ENCODE peak calls at places on chromosomes 1 and 21, in seven cellular contexts. A is heart right ventricle, I is kidney, S is PC-3, Z is psoas muscle, U is mucosa of descending colon, E is BJ. F is an unnamed sample.

GRCh38 chr1:64246294-64246917 is 43.0 kb downstream of the UBE2U start:
- DNase-seq in Z (no peak), U (no peak), E (no peak), I (no peak), S (peak; percentile 69), A (no peak), F (no peak)

GRCh38 chr1:116379057-116379630 is 6.1 kb downstream of the ATP1A1 start:
- DNase-seq in S (no peak), E (no peak), I (no peak), Z (no peak), U (no peak), A (no peak), F (peak; percentile 54)

GRCh38 chr1:166814611-166815010 is 24.7 kb upstream of the POGK start:
- DNase-seq in Z (no peak), U (no peak), I (no peak), S (peak; percentile 18), E (peak; percentile 3), A (no peak), F (no peak)

GRCh38 chr1:155093938-155094621 is 15.4 kb downstream of the EFNA3 start:
- DNase-seq in I (peak; percentile 59), A (peak; percentile 40), S (peak; percentile 78), E (no peak), U (peak; percentile 58), Z (no peak), F (no peak)

GRCh38 chr1:212774584-212774983 is 17.0 kb downstream of the NSL1 start:
- DNase-seq in E (no peak), I (no peak), U (no peak), Z (no peak), A (no peak), S (peak; percentile 30), F (no peak)

GRCh38 chr21:46128983-46129571 is 26.3 kb downstream of the FTCD start:
- DNase-seq in E (no peak), A (peak; percentile 25), U (no peak), S (no peak), I (peak; percentile 73), Z (peak; percentile 22), F (no peak)

GRCh38 chr1:91603409-91603808 is 102.8 kb downstream of the CDC7 start:
- DNase-seq in Z (no peak), E (no peak), I (peak; percentile 77), A (no peak), S (no peak), U (no peak), F (no peak)

GRCh38 chr1:170692866-170693575 is 29.1 kb downstream of the PRRX1 start:
- DNase-seq in Z (no peak), A (no peak), S (no peak), U (no peak), E (no peak), I (no peak), F (no peak)

GRCh38 chr1:174021611-174022079 is 512 bp downstream of the RC3H1 start:
- DNase-seq in S (peak; percentile 4), A (no peak), Z (peak; percentile 49), U (peak; percentile 70), E (no peak), I (peak; percentile 86), F (peak; percentile 59)

GRCh38 chr1:214854126-214854875 is 228.2 kb upstream of the KCNK2 start:
- DNase-seq in Z (no peak), U (no peak), S (no peak), E (no peak), A (no peak), I (no peak), F (no peak)

GRCh38 chr1:201511925-201512539 is 5.1 kb upstream of the CSRP1 start:
- DNase-seq in I (peak; percentile 91), S (peak; percentile 16), U (no peak), E (no peak), Z (peak; percentile 63), A (peak; percentile 76), F (peak; percentile 37)

GRCh38 chr1:101526813-101527212 is 290.0 kb downstream of the S1PR1 start:
- DNase-seq in A (no peak), Z (no peak), I (no peak), U (no peak), E (no peak), S (no peak), F (no peak)

GRCh38 chr1:51660570-51660969 is 43.7 kb downstream of the OSBPL9 start:
- DNase-seq in U (no peak), Z (no peak), A (no peak), I (no peak), S (no peak), E (no peak), F (no peak)

GRCh38 chr1:114075546-114076249 is 78.0 kb downstream of the SYT6 start:
- DNase-seq in I (no peak), A (no peak), E (no peak), S (no peak), U (no peak), Z (no peak), F (no peak)

GRCh38 chr1:64516301-64516700 is 46.4 kb downstream of the CACHD1 start:
- DNase-seq in I (no peak), E (no peak), A (no peak), S (peak; percentile 73), U (no peak), Z (no peak), F (no peak)

GRCh38 chr1:69921501-69921900 is 283.9 kb downstream of the LRRC40 start:
- DNase-seq in I (no peak), Z (no peak), A (no peak), E (no peak), S (no peak), U (no peak), F (no peak)

GRCh38 chr1:65062339-65062738 is 85.7 kb upstream of the AK4 start:
- DNase-seq in I (no peak), S (no peak), Z (no peak), E (no peak), A (no peak), U (no peak), F (no peak)

GRCh38 chr1:165662186-165662585 is 31.2 kb downstream of the MGST3 start:
- DNase-seq in Z (no peak), U (no peak), E (no peak), S (no peak), I (no peak), A (no peak), F (no peak)

GRCh38 chr1:165666152-165666551 is 32.2 kb downstream of the ALDH9A1 start:
- DNase-seq in I (no peak), S (no peak), E (peak; percentile 17), A (no peak), Z (no peak), U (no peak), F (no peak)

GRCh38 chr1:165671531-165671930 is 26.8 kb downstream of the ALDH9A1 start:
- DNase-seq in I (no peak), U (no peak), S (no peak), E (no peak), Z (no peak), A (no peak), F (no peak)

DNA sequence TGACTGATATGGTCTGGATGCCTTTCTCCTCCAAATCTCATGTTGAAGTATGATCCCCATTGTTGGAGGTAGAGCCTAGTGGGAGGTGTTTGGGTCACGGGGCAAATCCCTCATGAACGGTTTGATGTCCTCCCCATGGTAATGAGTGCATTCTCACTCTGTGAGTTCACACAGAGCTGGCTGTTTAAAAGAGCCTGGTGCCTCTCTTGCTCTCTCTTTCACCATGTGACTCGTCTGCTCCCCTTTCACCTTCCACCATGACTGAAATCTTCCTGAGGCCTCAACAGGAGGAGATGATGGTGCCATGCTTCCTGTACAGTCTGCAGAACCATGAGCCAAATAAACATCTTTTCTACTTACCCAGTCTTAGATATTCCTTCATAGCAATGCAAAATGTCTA is 30.2 kb downstream of the ALDH9A1 start:
- DNase-seq in E (no peak), Z (no peak), A (no peak), U (no peak), S (no peak), I (no peak), F (no peak)
- H3K36me3 ChIP-seq in E (peaks cover 13% of the 10 kb centered on the region), Z (peaks cover 5% of the 10 kb centered on the region), A (no peaks in the 10 kb centered on the region), U (peaks cover 4% of the 10 kb centered on the region), S (peaks cover 49% of the 10 kb centered on the region), I (peaks cover 28% of the 10 kb centered on the region), F (no peaks in the 10 kb centered on the region)

GRCh38 chr1:27887215-27888035 is 15.1 kb downstream of the THEMIS2 start:
- DNase-seq in U (no peak), I (no peak), Z (no peak), A (no peak), E (no peak), S (no peak), F (no peak)
- H3K36me3 ChIP-seq in U (peaks cover 7% of the 10 kb centered on the region), I (peaks cover 12% of the 10 kb centered on the region), Z (peaks cover 6% of the 10 kb centered on the region), A (no peaks in the 10 kb centered on the region), E (peaks cover 4% of the 10 kb centered on the region), S (peaks cover 16% of the 10 kb centered on the region), F (no peaks in the 10 kb centered on the region)

GRCh38 chr1:36349839-36350238 is 26.4 kb upstream of the EVA1B start:
- DNase-seq in E (no peak), I (no peak), S (no peak), A (no peak), Z (no peak), U (no peak), F (no peak)
- H3K36me3 ChIP-seq in E (peaks cover 29% of the 10 kb centered on the region), I (peaks cover 33% of the 10 kb centered on the region), S (peaks cover 25% of the 10 kb centered on the region), A (peaks cover 6% of the 10 kb centered on the region), Z (peaks cover 11% of the 10 kb centered on the region), U (no peaks in the 10 kb centered on the region), F (peaks cover 54% of the 10 kb centered on the region)

GRCh38 chr1:45518910-45519309 is 2.8 kb downstream of the PRDX1 start:
- DNase-seq in Z (no peak), U (peak; percentile 38), A (no peak), I (no peak), S (no peak), E (no peak), F (no peak)
- H3K36me3 ChIP-seq in Z (peaks cover 22% of the 10 kb centered on the region), U (peaks cover 4% of the 10 kb centered on the region), A (peaks cover 8% of the 10 kb centered on the region), I (peaks cover 26% of the 10 kb centered on the region), S (peaks cover 40% of the 10 kb centered on the region), E (peaks cover 12% of the 10 kb centered on the region), F (no peaks in the 10 kb centered on the region)

DNA sequence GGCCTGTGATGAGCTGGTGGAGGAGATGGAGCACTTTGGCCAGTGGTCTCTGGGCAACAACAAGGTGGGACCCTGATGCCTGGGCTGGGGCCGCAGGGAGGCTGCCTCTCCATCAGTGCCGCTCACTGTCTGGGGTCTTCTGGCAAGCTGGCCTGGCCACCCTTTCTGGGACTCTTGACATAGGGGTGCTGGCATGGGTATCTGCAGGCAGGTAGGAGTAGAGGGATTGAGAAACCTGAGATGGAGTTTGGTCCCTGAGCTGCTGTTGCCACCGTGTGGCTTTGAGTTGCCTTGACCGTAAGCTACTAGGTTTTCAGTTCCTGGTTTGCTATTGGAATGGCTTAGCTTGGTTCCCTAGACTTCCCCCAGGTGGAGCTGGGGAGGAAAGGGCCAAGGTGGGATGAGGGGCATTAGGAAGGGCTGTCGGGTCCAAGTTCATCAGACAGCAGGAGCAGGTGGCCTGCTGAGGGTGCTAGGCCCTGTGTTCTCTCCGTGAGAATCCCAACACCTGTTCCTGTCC is 13.2 kb upstream of the MFN2 start:
- DNase-seq in Z (no peak), S (peak; percentile 60), U (peak; percentile 70), I (no peak), E (no peak), A (no peak), F (peak; percentile 44)
- H3K36me3 ChIP-seq in Z (peaks cover 2% of the 10 kb centered on the region), S (peaks cover 11% of the 10 kb centered on the region), U (no peaks in the 10 kb centered on the region), I (peaks cover 14% of the 10 kb centered on the region), E (peaks cover 40% of the 10 kb centered on the region), A (peaks cover 3% of the 10 kb centered on the region), F (peaks cover 36% of the 10 kb centered on the region)

GRCh38 chr21:23131177-23131576 is 2133.0 kb downstream of the NCAM2 start:
- DNase-seq in I (no peak), U (no peak), A (no peak), Z (no peak), S (peak; percentile 45), E (no peak), F (no peak)
- H3K36me3 ChIP-seq in I (no peaks in the 10 kb centered on the region), U (no peaks in the 10 kb centered on the region), A (no peaks in the 10 kb centered on the region), Z (no peaks in the 10 kb centered on the region), S (no peaks in the 10 kb centered on the region), E (no peaks in the 10 kb centered on the region), F (no peaks in the 10 kb centered on the region)